ENCODE peak calls at places on chromosomes 12 and 14, in five cellular contexts. M, C, H, O and U are unnamed samples.

GRCh38 chr12:124481772-124482566 is 85.4 kb downstream of the NCOR2 start:
- DNase-seq in M (no peak), C (no peak), H (no peak), O (no peak), U (no peak)

GRCh38 chr12:32698285-32698684 is 19.2 kb downstream of the DNM1L start:
- DNase-seq in M (peak; percentile 72), C (no peak), H (no peak), O (no peak), U (no peak)

GRCh38 chr12:92105110-92105509 is 40.5 kb downstream of the BTG1 start:
- DNase-seq in M (no peak), C (no peak), H (no peak), O (no peak), U (no peak)

GRCh38 chr12:123134265-123134664 is 16.6 kb downstream of the PITPNM2 start:
- DNase-seq in M (no peak), C (no peak), H (no peak), O (no peak), U (no peak)

GRCh38 chr14:69323266-69323966 is 63.5 kb downstream of the GALNT16 start:
- DNase-seq in M (no peak), C (no peak), H (no peak), O (no peak), U (peak; percentile 55)

GRCh38 chr12:77833329-77833728 is 2.6 kb downstream of the NAV3 start:
- DNase-seq in M (no peak), C (no peak), H (no peak), O (no peak), U (no peak)

GRCh38 chr12:105466901-105467598 is 136.6 kb downstream of the C12orf75 start:
- DNase-seq in M (no peak), C (no peak), H (no peak), O (no peak), U (no peak)

GRCh38 chr14:92103363-92103762 is 3.0 kb downstream of the ATXN3 start:
- DNase-seq in M (no peak), C (no peak), H (no peak), O (no peak), U (no peak)

GRCh38 chr12:96890331-96890730 is 16.7 kb upstream of the NEDD1 start:
- DNase-seq in M (no peak), C (no peak), H (no peak), O (no peak), U (no peak)

GRCh38 chr12:55068416-55069010 is 48.7 kb downstream of the NEUROD4 start:
- DNase-seq in M (peak; percentile 67), C (peak; percentile 29), H (no peak), O (peak; percentile 57), U (no peak)

GRCh38 chr14:105517096-105517495 is 9.3 kb upstream of the TMEM121 start:
- DNase-seq in M (no peak), C (no peak), H (no peak), O (no peak), U (no peak)